ENCODE peak calls at places on chromosomes 5 and 9, in six cellular contexts. S is transverse colon, G is kidney, Y is A673, N is bronchial epithelial cell, C is testis. M is an unnamed sample. For H3K36me3, the result is how much of the 10 kb centered on the place peaks cover.

GRCh38 chr5:122896598-122897282 is 51.3 kb downstream of the SNX24 start:
- DNase-seq in C (no peak), S (no peak), Y (peak), G (no peak), N (peak), M (no peak)

GRCh38 chr5:134437340-134438267 is 25.9 kb upstream of the CDKN2AIPNL start:
- DNase-seq in S (no peak), N (peak), Y (no peak), C (no peak), G (no peak), M (no peak)

GRCh38 chr5:34627794-34628193 is 28.3 kb upstream of the RAI14 start:
- DNase-seq in C (no peak), Y (peak), G (no peak), N (peak), S (no peak), M (no peak)

GRCh38 chr9:136228107-136228875 is 17.3 kb downstream of the QSOX2 start:
- DNase-seq in N (peak), S (no peak), Y (no peak), C (no peak), G (no peak), M (no peak)

GRCh38 chr5:172110921-172111873 is 76.8 kb downstream of the STK10 start:
- DNase-seq in G (peak), S (peak), N (peak), C (peak), Y (no peak), M (peak)

GRCh38 chr5:143887302-143887638 is 75.3 kb downstream of the HMHB1 start:
- DNase-seq in Y (peak), G (peak), S (no peak), N (peak), C (no peak), M (peak)

GRCh38 chr9:2418619-2419018 is 203.0 kb upstream of the VLDLR start:
- DNase-seq in C (peak), S (no peak), N (peak), G (no peak), Y (peak), M (no peak)

GRCh38 chr9:91089405-91090131 is 272.1 kb downstream of the AUH start:
- DNase-seq in Y (peak), G (no peak), S (peak), N (peak), C (peak), M (no peak)

GRCh38 chr9:69871143-69871834 is 50.7 kb downstream of the CFAP95 start:
- DNase-seq in C (no peak), G (no peak), N (no peak), Y (no peak), S (no peak), M (peak)

GRCh38 chr5:143923634-143924265 is 111.8 kb downstream of the HMHB1 start:
- DNase-seq in Y (no peak), N (peak), G (no peak), S (no peak), C (no peak), M (no peak)

GRCh38 chr5:31531888-31532710 is at the start of the genes C5orf22 and DROSHA:
- DNase-seq in S (peak), N (peak), C (peak), Y (peak), G (peak), M (peak)
- H3K36me3 ChIP-seq in S (under half), N (under half), C (under half), Y (under half), G (under half), M (under half)

DNA sequence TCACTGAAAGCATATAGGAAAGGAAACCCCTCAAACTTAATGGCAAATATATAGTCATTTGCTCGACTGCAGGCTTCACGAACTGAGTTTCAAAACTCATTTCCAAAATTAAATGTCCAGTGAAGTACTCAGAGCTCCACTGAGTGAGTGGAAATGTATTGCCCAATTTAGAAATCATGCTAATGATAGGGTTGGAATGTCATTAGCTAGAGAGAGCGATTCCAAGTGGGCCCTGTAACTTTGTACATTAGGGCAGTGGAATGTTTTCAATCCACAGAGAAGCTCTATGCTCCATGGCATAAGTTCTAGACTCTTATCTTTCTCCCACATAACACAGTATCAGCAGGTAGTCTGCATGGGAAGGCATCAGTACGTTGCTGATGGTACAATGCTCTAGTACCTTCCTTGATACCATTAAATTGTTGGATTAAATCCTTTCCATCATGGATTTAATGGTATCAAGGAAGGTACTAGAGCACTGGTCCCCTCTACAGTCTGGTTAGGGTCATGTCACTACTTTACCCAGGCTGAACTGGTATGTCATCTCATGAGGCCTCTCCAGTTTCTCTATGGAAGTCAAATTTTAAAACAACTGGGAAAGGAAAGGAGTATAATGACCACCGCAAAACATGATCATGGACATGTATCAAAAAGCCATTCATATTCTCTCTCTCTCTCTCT is 183.2 kb upstream of the RASEF start:
- DNase-seq in G (no peak), S (no peak), N (no peak), C (no peak), Y (no peak), M (no peak)
- TF ChIP-seq CTCF in G (no peak), S (no peak), N (no peak), C (no peak), Y (no peak), M (no peak)

GRCh38 chr5:92923885-92924284 is 657.1 kb downstream of the NR2F1-AS1 start:
- DNase-seq in G (no peak), N (no peak), Y (peak), S (no peak), C (no peak), M (no peak)

GRCh38 chr5:92927291-92927778 is 653.7 kb downstream of the NR2F1-AS1 start:
- DNase-seq in G (no peak), N (peak), S (no peak), C (no peak), Y (no peak), M (peak)

GRCh38 chr5:92917044-92917443 is 664.0 kb downstream of the NR2F1-AS1 start:
- DNase-seq in C (no peak), G (no peak), Y (no peak), S (no peak), N (no peak), M (no peak)

DNA sequence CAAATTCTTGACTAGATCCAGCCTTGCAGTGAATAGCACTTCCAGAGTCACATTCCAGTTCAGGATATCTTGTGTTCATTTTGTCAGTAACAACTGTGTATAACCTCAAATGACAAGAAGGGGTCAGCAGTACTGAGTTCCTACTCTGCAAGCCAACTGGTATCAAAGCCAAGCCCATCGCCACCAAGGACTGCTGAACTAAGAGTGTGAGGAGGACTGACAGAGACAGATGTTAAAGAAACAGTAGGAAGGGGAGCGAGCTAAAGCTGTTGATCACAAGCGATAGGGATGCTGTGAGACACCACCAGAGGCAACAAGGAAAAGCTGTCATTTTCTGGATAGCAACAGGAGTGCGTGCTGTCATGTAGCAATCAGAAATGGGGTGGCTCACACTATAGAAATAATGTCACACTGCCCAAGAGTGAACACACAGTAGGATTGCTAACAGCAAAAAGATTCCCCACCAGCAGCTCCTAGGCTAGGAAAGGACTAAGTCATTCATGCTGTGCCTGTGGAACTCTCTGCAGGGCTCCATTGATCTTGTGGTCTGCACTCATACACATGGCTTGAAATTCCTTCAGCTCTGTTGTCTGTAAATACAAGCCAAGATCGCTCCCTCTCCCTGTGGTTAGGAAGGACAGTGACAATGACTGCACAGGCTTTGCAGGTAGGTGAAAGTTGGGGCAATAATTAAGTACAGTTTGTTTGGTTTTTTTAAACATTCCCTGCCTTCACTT is 658.6 kb downstream of the NR2F1-AS1 start:
- DNase-seq in N (no peak), Y (no peak), C (no peak), G (no peak), S (no peak), M (no peak)
- H3K36me3 ChIP-seq in N (under half), Y (under half), C (under half), G (under half), S (under half), M (under half)

DNA sequence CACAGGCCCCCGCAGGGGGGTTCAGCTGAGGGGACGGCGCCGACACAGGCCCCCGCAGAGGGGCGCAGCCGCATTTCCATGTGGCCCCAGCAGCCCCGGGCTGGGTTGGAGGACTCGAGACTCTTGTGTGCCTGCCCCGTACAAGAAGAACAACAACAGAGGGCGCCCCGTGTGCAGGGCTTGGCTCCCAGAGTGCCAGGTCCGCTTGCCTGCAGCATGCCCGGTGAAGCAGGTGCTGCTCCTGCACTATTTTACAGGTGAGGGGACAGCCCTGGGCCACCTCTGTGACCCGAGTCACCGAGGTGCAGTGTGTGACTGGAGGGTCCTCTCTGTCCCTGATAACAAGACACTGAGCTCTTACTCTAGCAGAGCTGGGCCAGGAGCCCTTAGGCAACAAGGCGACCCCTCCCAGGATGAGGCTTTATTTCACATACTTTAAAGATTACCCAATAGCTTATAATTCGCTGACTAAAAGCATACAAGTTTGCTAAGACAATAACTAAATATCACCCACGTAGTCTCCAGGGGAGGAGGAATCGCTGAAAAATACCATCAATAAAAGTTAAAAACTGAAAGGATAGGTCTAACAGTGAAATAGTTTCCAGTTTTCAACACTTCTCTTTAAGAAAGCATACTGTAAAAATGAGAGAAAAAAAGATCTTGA is 41.7 kb upstream of the SLC9A3 start:
- DNase-seq in N (peak), G (peak), C (no peak), S (no peak), Y (no peak), M (peak)
- TF ChIP-seq CTCF in N (no peak), G (no peak), C (no peak), S (no peak), Y (no peak), M (no peak)

DNA sequence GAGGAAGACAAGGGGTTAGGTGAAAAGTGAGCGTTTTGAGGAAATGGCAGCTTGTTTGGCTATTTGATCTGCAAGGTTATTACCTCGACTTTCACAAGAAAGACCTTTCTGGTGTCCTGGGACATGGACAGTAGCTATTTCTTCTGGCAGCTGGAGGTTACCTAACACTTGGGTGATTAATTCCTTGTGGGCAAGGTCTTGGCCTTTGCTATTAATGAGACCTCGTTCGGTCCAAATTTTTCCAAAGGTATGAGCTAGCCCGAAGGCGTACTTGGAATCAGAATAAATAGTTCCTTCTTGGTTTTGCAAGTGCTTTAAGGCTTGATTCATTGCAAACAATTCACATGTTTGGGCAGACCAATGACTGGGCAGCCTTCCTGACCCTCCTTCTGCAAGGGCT is 4.9 kb downstream of the GTF3C5 start:
- DNase-seq in S (no peak), N (peak), Y (no peak), C (no peak), G (no peak), M (no peak)
- H3K36me3 ChIP-seq in S (under half), N (under half), Y (under half), C (under half), G (under half), M (under half)

M was measured in BE2C.